ENCODE peak calls at places on chromosomes 11 and 22, in eight cellular contexts. One of them, this sample, is unnamed. For H3K4me1, the result is how much of the 10 kb centered on the place peaks cover.

GRCh38 chr11:16774920-16775603 is 36.6 kb downstream of the C11orf58 start:
- DNase-seq in HCT116: no peak
- DNase-seq in HepG2: peak
- DNase-seq in A549: no peak
- DNase-seq in H1: no peak
- DNase-seq in heart left ventricle: no peak
- DNase-seq in uterus: no peak
- DNase-seq in ovary: no peak
- DNase-seq in this sample: no peak

GRCh38 chr11:57315491-57315890 is 9.3 kb downstream of the TNKS1BP1 start:
- DNase-seq in uterus: no peak
- DNase-seq in heart left ventricle: no peak
- DNase-seq in ovary: no peak
- DNase-seq in H1: no peak
- DNase-seq in A549: no peak
- DNase-seq in HCT116: no peak
- DNase-seq in HepG2: no peak
- DNase-seq in this sample: no peak

GRCh38 chr22:30301995-30302809 is 12.9 kb upstream of the CASTOR1 start:
- DNase-seq in uterus: no peak
- DNase-seq in HepG2: no peak
- DNase-seq in A549: no peak
- DNase-seq in ovary: peak
- DNase-seq in heart left ventricle: peak
- DNase-seq in HCT116: no peak
- DNase-seq in H1: no peak
- DNase-seq in this sample: no peak

GRCh38 chr11:114175706-114176105 is 116.2 kb downstream of the ZBTB16 start:
- DNase-seq in A549: no peak
- DNase-seq in uterus: no peak
- DNase-seq in ovary: no peak
- DNase-seq in heart left ventricle: no peak
- DNase-seq in HepG2: no peak
- DNase-seq in H1: no peak
- DNase-seq in HCT116: no peak
- DNase-seq in this sample: no peak

GRCh38 chr22:41256254-41256897 is 15.6 kb upstream of the CHADL start:
- DNase-seq in heart left ventricle: no peak
- DNase-seq in H1: no peak
- DNase-seq in HCT116: no peak
- DNase-seq in HepG2: no peak
- DNase-seq in A549: peak
- DNase-seq in uterus: no peak
- DNase-seq in ovary: no peak
- DNase-seq in this sample: no peak

GRCh38 chr11:93251922-93252321 is 54.1 kb upstream of the SLC36A4 start:
- DNase-seq in H1: no peak
- DNase-seq in A549: no peak
- DNase-seq in ovary: no peak
- DNase-seq in HCT116: no peak
- DNase-seq in uterus: no peak
- DNase-seq in heart left ventricle: no peak
- DNase-seq in HepG2: no peak
- DNase-seq in this sample: no peak

GRCh38 chr11:30012346-30012745 is 4.5 kb downstream of the KCNA4 start:
- DNase-seq in H1: no peak
- DNase-seq in A549: no peak
- DNase-seq in HCT116: no peak
- DNase-seq in uterus: no peak
- DNase-seq in heart left ventricle: no peak
- DNase-seq in ovary: no peak
- DNase-seq in HepG2: no peak
- DNase-seq in this sample: peak

GRCh38 chr11:1831338-1832180 is 3.2 kb upstream of the SYT8 start:
- DNase-seq in HepG2: no peak
- DNase-seq in A549: no peak
- DNase-seq in HCT116: no peak
- DNase-seq in heart left ventricle: no peak
- DNase-seq in ovary: no peak
- DNase-seq in H1: no peak
- DNase-seq in uterus: peak
- DNase-seq in this sample: no peak

GRCh38 chr11:100821198-100821597 is 134.1 kb downstream of the ARHGAP42 start:
- DNase-seq in A549: no peak
- DNase-seq in H1: no peak
- DNase-seq in HepG2: no peak
- DNase-seq in uterus: no peak
- DNase-seq in HCT116: no peak
- DNase-seq in ovary: no peak
- DNase-seq in heart left ventricle: no peak
- DNase-seq in this sample: no peak

GRCh38 chr11:131893103-131893502 is 522.7 kb downstream of the NTM start:
- DNase-seq in ovary: no peak
- DNase-seq in H1: no peak
- DNase-seq in A549: no peak
- DNase-seq in heart left ventricle: no peak
- DNase-seq in HepG2: no peak
- DNase-seq in uterus: no peak
- DNase-seq in HCT116: no peak
- DNase-seq in this sample: no peak
- H3K4me1 ChIP-seq in ovary: under half
- H3K4me1 ChIP-seq in H1: under half
- H3K4me1 ChIP-seq in A549: under half
- H3K4me1 ChIP-seq in heart left ventricle: under half
- H3K4me1 ChIP-seq in HepG2: under half
- H3K4me1 ChIP-seq in uterus: under half
- H3K4me1 ChIP-seq in HCT116: under half
- H3K4me1 ChIP-seq in this sample: under half

GRCh38 chr22:20396639-20397038 is 2.7 kb downstream of the ZNF74 start:
- DNase-seq in heart left ventricle: no peak
- DNase-seq in A549: no peak
- DNase-seq in HCT116: no peak
- DNase-seq in uterus: no peak
- DNase-seq in ovary: no peak
- DNase-seq in HepG2: no peak
- DNase-seq in H1: no peak
- DNase-seq in this sample: no peak

GRCh38 chr22:20397498-20397897 is 3.5 kb downstream of the ZNF74 start:
- DNase-seq in H1: no peak
- DNase-seq in heart left ventricle: no peak
- DNase-seq in HCT116: no peak
- DNase-seq in A549: no peak
- DNase-seq in ovary: no peak
- DNase-seq in HepG2: no peak
- DNase-seq in uterus: no peak
- DNase-seq in this sample: no peak

GRCh38 chr22:20400606-20401375 is 6.8 kb downstream of the ZNF74 start:
- DNase-seq in HCT116: no peak
- DNase-seq in ovary: no peak
- DNase-seq in A549: no peak
- DNase-seq in H1: no peak
- DNase-seq in uterus: no peak
- DNase-seq in HepG2: no peak
- DNase-seq in heart left ventricle: no peak
- DNase-seq in this sample: no peak

GRCh38 chr22:20399866-20400605 is 6.1 kb downstream of the ZNF74 start:
- DNase-seq in H1: no peak
- DNase-seq in A549: no peak
- DNase-seq in heart left ventricle: no peak
- DNase-seq in uterus: no peak
- DNase-seq in ovary: no peak
- DNase-seq in HepG2: no peak
- DNase-seq in HCT116: no peak
- DNase-seq in this sample: no peak

DNA sequence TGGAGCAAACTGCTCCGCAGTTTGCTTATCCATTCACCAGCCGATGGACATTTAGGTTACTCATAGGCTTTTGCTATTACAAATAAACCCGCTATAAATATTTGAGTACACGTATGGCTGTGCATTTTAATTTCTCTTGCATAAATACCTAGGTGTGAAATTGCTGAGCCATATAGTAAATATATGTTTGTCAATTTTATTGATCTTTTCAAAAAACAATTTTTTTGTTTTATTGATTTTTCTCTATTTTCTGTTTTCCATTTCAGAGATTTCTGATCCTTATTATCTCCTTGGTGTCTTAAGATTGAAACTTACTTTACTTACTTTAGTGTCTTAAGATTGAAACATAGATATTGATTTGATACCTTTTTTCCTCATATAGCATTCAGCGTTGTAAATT is 4.5 kb downstream of the ZNF74 start:
- DNase-seq in A549: no peak
- DNase-seq in HepG2: no peak
- DNase-seq in heart left ventricle: no peak
- DNase-seq in uterus: no peak
- DNase-seq in H1: no peak
- DNase-seq in ovary: no peak
- DNase-seq in HCT116: no peak
- DNase-seq in this sample: no peak
- TF ChIP-seq CTCF in A549: no peak
- TF ChIP-seq CTCF in HepG2: no peak
- TF ChIP-seq CTCF in heart left ventricle: no peak
- TF ChIP-seq CTCF in uterus: no peak
- TF ChIP-seq CTCF in H1: no peak
- TF ChIP-seq CTCF in ovary: no peak
- TF ChIP-seq CTCF in HCT116: no peak
- TF ChIP-seq CTCF in this sample: no peak

DNA sequence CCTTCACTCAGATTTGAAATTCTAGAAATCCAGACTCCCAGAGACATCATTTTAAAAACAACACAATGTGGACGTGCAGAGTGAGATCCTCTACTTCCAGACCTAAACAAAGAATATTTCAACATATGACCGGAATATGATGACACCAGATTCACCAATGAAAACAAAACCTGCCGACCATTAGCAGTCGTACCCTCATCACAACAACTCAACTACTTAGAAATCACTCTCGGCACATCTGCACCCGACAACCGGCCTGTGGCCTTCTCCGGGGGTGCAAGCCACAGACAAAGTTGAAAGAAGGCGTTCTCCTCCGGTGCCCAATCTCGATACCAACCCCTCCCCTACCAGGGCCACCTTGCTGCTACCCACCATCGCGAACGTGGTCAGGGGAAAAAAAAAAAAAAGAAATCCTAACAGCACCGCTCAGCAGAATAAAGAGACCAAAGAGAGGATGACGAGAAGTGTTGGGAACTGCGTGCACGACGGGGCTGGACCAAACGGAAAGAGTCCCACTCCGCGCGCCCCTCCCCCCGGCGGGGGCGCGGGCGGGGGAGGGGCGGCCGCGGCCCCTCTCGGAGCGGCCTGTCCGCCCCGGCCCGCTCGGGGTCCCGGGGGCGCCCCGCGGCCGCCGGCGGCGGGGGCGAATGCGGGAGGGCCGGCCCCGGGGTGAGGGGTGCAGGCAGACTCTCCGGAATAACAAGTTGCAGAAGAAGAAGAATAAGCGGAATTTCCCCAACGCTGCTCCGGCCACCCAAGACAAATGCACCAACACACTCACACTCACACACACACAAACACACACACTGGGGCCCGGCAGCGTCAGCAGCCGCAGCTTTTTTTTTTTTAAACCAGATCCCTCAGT is 1.7 kb downstream of the PHF21A start:
- DNase-seq in HCT116: no peak
- DNase-seq in H1: no peak
- DNase-seq in A549: no peak
- DNase-seq in ovary: peak
- DNase-seq in heart left ventricle: peak
- DNase-seq in uterus: peak
- DNase-seq in HepG2: peak
- DNase-seq in this sample: peak
- TF ChIP-seq POLR2A in HCT116: peak
- TF ChIP-seq POLR2A in H1: no peak
- TF ChIP-seq POLR2A in A549: no peak
- TF ChIP-seq POLR2A in ovary: peak
- TF ChIP-seq POLR2A in heart left ventricle: no peak
- TF ChIP-seq POLR2A in uterus: peak
- TF ChIP-seq POLR2A in HepG2: no peak
- TF ChIP-seq POLR2A in this sample: no peak

GRCh38 chr11:117072517-117073218 is 25.6 kb downstream of the SIK3 start:
- DNase-seq in HCT116: peak
- DNase-seq in A549: peak
- DNase-seq in ovary: no peak
- DNase-seq in HepG2: peak
- DNase-seq in uterus: no peak
- DNase-seq in H1: no peak
- DNase-seq in heart left ventricle: no peak
- DNase-seq in this sample: no peak
- H3K4me1 ChIP-seq in HCT116: under half
- H3K4me1 ChIP-seq in A549: half or more
- H3K4me1 ChIP-seq in ovary: under half
- H3K4me1 ChIP-seq in HepG2: half or more
- H3K4me1 ChIP-seq in uterus: under half
- H3K4me1 ChIP-seq in H1: under half
- H3K4me1 ChIP-seq in heart left ventricle: half or more
- H3K4me1 ChIP-seq in this sample: half or more

GRCh38 chr22:40107756-40108437 is 69.8 kb upstream of the TNRC6B start:
- DNase-seq in heart left ventricle: peak
- DNase-seq in HepG2: no peak
- DNase-seq in ovary: no peak
- DNase-seq in H1: no peak
- DNase-seq in HCT116: no peak
- DNase-seq in A549: no peak
- DNase-seq in uterus: peak
- DNase-seq in this sample: peak
- TF ChIP-seq CTCF in heart left ventricle: no peak
- TF ChIP-seq CTCF in HepG2: no peak
- TF ChIP-seq CTCF in ovary: no peak
- TF ChIP-seq CTCF in H1: no peak
- TF ChIP-seq CTCF in HCT116: no peak
- TF ChIP-seq CTCF in A549: no peak
- TF ChIP-seq CTCF in uterus: no peak
- TF ChIP-seq CTCF in this sample: no peak

This sample was measured in upper lobe of left lung.